ENCODE peak calls at places on chromosomes 5 and 9, in nine cellular contexts. N is foreskin fibroblast, D is fibroblast of pulmonary artery, L is kidney, P is tibial nerve, T is fibroblast of lung, R is mucosa of descending colon, A is lung, W is IMR-90. Z is an unnamed sample.

GRCh38 chr9:121699271-121700164 is 48.1 kb downstream of the DAB2IP start:
- DNase-seq in N (no peak), D (peak; percentile 47), L (peak; percentile 93), P (peak; percentile 42), T (peak; percentile 51), R (peak; percentile 73), A (peak; percentile 59), W (peak; percentile 55), Z (peak; percentile 40)

GRCh38 chr9:134619456-134619982 is 22.1 kb upstream of the COL5A1 start:
- DNase-seq in N (no peak), D (no peak), L (peak; percentile 50), P (peak; percentile 6), T (no peak), R (no peak), A (no peak), W (no peak), Z (peak; percentile 44)

GRCh38 chr5:168679515-168679920 is 100.3 kb upstream of the PANK3 start:
- DNase-seq in N (peak; percentile 55), D (peak; percentile 84), L (no peak), P (peak; percentile 70), T (peak; percentile 75), R (no peak), A (peak; percentile 60), W (peak; percentile 70), Z (peak; percentile 75)

GRCh38 chr9:82020341-82020740 is 31.8 kb downstream of the SPATA31D1 start:
- DNase-seq in N (no peak), D (no peak), L (no peak), P (no peak), T (no peak), R (no peak), A (no peak), W (no peak), Z (no peak)

GRCh38 chr5:140966293-140967225 is at the start of gene PCDHAC2:
- DNase-seq in N (no peak), D (peak; percentile 21), L (peak; percentile 83), P (no peak), T (peak; percentile 24), R (peak; percentile 48), A (peak; percentile 53), W (no peak), Z (no peak)

GRCh38 chr5:57690724-57691123 is 208.1 kb upstream of the ACTBL2 start:
- DNase-seq in N (no peak), D (no peak), L (no peak), P (no peak), T (no peak), R (no peak), A (no peak), W (no peak), Z (no peak)

GRCh38 chr5:62310426-62311105 is 4.6 kb downstream of the KIF2A start:
- DNase-seq in N (no peak), D (no peak), L (no peak), P (no peak), T (no peak), R (no peak), A (no peak), W (no peak), Z (no peak)

GRCh38 chr5:161085081-161085480 is 233.1 kb upstream of the ATP10B start:
- DNase-seq in N (no peak), D (no peak), L (no peak), P (no peak), T (peak; percentile 40), R (no peak), A (no peak), W (no peak), Z (peak; percentile 77)

GRCh38 chr5:148237795-148238194 is 530 bp upstream of the MARCOL start:
- DNase-seq in N (no peak), D (no peak), L (no peak), P (no peak), T (no peak), R (no peak), A (no peak), W (no peak), Z (peak; percentile 17)

GRCh38 chr9:13450723-13451122 is 171.2 kb upstream of the MPDZ start:
- DNase-seq in N (no peak), D (peak; percentile 23), L (no peak), P (no peak), T (no peak), R (no peak), A (no peak), W (no peak), Z (no peak)

GRCh38 chr5:1319436-1320343 is 24.8 kb upstream of the TERT start:
- DNase-seq in N (no peak), D (no peak), L (peak; percentile 49), P (no peak), T (no peak), R (no peak), A (no peak), W (no peak), Z (no peak)

GRCh38 chr5:128572546-128573339 is 34.7 kb upstream of the FBN2 start:
- DNase-seq in N (peak; percentile 54), D (peak; percentile 26), L (no peak), P (no peak), T (peak; percentile 37), R (no peak), A (no peak), W (peak; percentile 69), Z (peak; percentile 88)

DNA sequence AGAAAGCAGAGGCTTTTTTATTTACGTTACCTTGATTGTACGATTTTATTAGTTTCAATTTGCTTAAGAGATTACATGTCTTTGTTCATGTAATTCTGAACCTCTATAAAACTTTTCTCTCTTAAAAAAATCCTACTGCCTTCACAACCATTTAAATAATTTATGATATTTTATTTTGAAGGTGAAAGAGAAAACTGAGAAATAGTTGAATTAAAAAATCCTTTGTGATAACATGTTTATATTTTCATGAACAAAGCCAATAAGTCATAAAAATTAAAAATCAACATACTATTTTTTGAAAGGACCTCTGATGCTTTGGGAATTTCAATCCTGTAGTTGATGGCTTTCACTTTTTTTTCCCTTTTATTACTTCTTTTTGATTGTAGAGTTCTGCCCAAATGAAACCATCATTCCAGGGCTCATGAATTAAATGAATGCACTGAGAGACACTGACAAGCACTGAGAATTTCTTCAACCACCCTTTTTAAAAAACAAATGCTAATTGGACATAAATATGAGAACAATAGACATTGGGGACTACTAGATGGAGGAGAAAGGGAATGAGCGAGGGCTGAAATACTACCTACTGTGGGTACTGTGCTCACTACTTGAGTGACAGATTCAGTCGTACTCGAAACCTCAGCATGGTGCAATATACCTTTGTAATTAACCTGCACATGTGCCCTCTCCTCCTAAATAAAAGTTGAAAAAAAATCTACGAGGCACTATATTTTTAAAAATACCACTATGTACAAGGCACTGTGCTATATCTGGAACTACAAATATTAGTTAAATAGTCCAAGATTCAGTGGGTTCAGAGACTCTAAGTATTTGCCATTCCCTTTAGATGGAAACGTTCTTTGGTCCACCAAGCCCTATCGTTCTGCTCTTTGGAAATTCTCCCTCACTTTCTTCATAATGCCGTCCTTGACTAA is 5.9 kb downstream of the CDKN2A start:
- DNase-seq in N (no peak), D (no peak), L (no peak), P (no peak), T (no peak), R (no peak), A (no peak), W (no peak), Z (no peak)
- H3K4me3 ChIP-seq in N (no peak overlapping the region), D (peak overlapping the region; percentile 3), L (no peak overlapping the region), P (no peak overlapping the region), T (peak overlapping the region; percentile 5), R (no peak overlapping the region), A (no peak overlapping the region), W (no peak overlapping the region), Z (no peak overlapping the region)

GRCh38 chr5:98750693-98751092 is 22.8 kb upstream of the RGMB start:
- DNase-seq in N (no peak), D (peak; percentile 40), L (no peak), P (no peak), T (no peak), R (no peak), A (no peak), W (no peak), Z (no peak)
- TF ChIP-seq CTCF in N (no peak), D (peak; percentile 51), L (no peak), P (peak; percentile 14), T (peak; percentile 36), R (no peak), A (no peak), W (peak; percentile 11), Z (peak; percentile 59)

GRCh38 chr9:96417610-96418073 is 528 bp downstream of the ZNF367 start:
- DNase-seq in N (no peak), D (no peak), L (peak; percentile 88), P (no peak), T (no peak), R (peak; percentile 76), A (no peak), W (no peak), Z (no peak)

GRCh38 chr9:96417051-96417586 is 1.1 kb downstream of the ZNF367 start:
- DNase-seq in N (peak; percentile 75), D (peak; percentile 77), L (peak; percentile 96), P (peak; percentile 79), T (peak; percentile 74), R (peak; percentile 94), A (peak; percentile 87), W (peak; percentile 72), Z (peak; percentile 82)

GRCh38 chr9:96411129-96411820 is 6.9 kb downstream of the ZNF367 start:
- DNase-seq in N (no peak), D (no peak), L (no peak), P (no peak), T (no peak), R (no peak), A (no peak), W (no peak), Z (no peak)

GRCh38 chr9:96412174-96412913 is 5.8 kb downstream of the ZNF367 start:
- DNase-seq in N (no peak), D (no peak), L (no peak), P (no peak), T (no peak), R (no peak), A (no peak), W (no peak), Z (no peak)

DNA sequence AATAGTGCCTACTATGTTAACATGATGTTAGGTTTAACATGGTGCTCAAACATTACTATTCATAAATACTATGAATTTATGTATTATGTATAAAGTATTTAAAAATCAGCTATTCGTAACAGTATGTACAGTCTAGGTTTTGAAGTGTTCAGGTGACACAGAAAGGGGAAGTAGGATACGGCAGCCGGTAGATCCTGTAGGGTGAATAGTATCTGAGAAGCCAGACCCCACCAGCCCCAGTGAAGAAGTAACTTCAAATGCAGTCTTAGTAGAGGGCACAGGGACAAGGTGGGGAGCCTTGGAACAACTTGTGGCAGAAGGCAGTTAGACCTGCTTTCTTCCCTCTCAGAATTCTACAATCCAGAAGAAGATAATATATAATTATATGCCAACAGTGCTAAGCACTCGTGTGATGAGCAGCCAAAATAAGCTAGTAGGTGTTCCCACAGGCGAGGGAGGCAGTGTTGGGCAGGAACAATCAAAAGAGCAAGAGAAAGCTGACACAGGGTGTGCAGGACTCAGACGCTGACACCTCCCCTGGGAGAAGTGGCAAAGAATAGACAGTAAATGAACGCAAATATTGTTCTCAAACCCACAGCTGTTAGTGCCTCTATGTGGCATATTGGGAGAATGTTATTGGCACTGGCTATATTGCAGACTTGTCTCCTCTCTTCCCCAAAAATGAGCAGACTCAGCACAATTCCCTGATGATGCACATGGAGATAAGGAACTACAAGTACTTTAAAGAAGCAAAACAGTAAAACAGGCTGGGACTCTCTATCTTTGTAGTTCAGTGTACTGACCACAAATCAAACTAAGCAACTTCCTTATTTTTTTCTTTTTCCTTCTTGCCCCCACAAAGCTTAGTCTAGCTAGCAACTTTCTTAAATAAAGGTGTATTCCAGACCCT is 4.6 kb downstream of the ZNF367 start:
- DNase-seq in N (no peak), D (no peak), L (no peak), P (no peak), T (peak; percentile 12), R (no peak), A (no peak), W (no peak), Z (no peak)
- H3K4me3 ChIP-seq in N (no peak overlapping the region), D (no peak overlapping the region), L (no peak overlapping the region), P (no peak overlapping the region), T (no peak overlapping the region), R (no peak overlapping the region), A (no peak overlapping the region), W (no peak overlapping the region), Z (no peak overlapping the region)

GRCh38 chr9:123421211-123421585 is 65.2 kb downstream of the CRB2 start:
- DNase-seq in N (no peak), D (no peak), L (no peak), P (no peak), T (no peak), R (no peak), A (no peak), W (no peak), Z (no peak)
- TF ChIP-seq CTCF in N (no peak), D (no peak), L (no peak), P (no peak), T (no peak), R (no peak), A (no peak), W (no peak), Z (no peak)

Z was measured in fibroblast of villous mesenchyme.